ENCODE peak calls at places on chromosomes 7 and 10, in six cellular contexts. One of them, this sample, is unnamed.

GRCh38 chr10:18615618-18616017 is 35.8 kb downstream of the NSUN6 start:
- DNase-seq in H9: no peak
- DNase-seq in H1: no peak
- DNase-seq in neuronal stem cell: no peak
- DNase-seq in IMR-90: no peak
- DNase-seq in mesenchymal stem cell: no peak
- DNase-seq in this sample: no peak

GRCh38 chr10:65341323-65341922 is 1584.4 kb upstream of the LRRTM3 start:
- DNase-seq in neuronal stem cell: no peak
- DNase-seq in H9: no peak
- DNase-seq in IMR-90: no peak
- DNase-seq in H1: no peak
- DNase-seq in mesenchymal stem cell: peak; percentile 42
- DNase-seq in this sample: no peak

GRCh38 chr7:49580000-49580399 is 193.4 kb upstream of the VWC2 start:
- DNase-seq in neuronal stem cell: no peak
- DNase-seq in mesenchymal stem cell: no peak
- DNase-seq in IMR-90: no peak
- DNase-seq in H1: peak; percentile 29
- DNase-seq in H9: peak; percentile 77
- DNase-seq in this sample: peak; percentile 45

GRCh38 chr10:30704016-30704600 is 74.6 kb upstream of the LYZL2 start:
- DNase-seq in mesenchymal stem cell: no peak
- DNase-seq in H1: no peak
- DNase-seq in neuronal stem cell: no peak
- DNase-seq in H9: no peak
- DNase-seq in IMR-90: no peak
- DNase-seq in this sample: no peak

GRCh38 chr7:30049173-30049572 is 21.0 kb downstream of the PLEKHA8 start:
- DNase-seq in neuronal stem cell: no peak
- DNase-seq in H1: no peak
- DNase-seq in mesenchymal stem cell: no peak
- DNase-seq in IMR-90: no peak
- DNase-seq in H9: no peak
- DNase-seq in this sample: no peak

GRCh38 chr7:85186521-85187241 is at the start of gene SEMA3D:
- DNase-seq in H9: peak; percentile 89
- DNase-seq in neuronal stem cell: peak; percentile 84
- DNase-seq in mesenchymal stem cell: peak; percentile 83
- DNase-seq in IMR-90: peak; percentile 82
- DNase-seq in H1: peak; percentile 63
- DNase-seq in this sample: peak; percentile 89

GRCh38 chr7:123275036-123275753 is 75.4 kb upstream of the SLC13A1 start:
- DNase-seq in neuronal stem cell: no peak
- DNase-seq in IMR-90: no peak
- DNase-seq in H1: no peak
- DNase-seq in mesenchymal stem cell: peak; percentile 64
- DNase-seq in H9: no peak
- DNase-seq in this sample: no peak

GRCh38 chr10:131818510-131819234 is 82.1 kb upstream of the PPP2R2D start:
- DNase-seq in mesenchymal stem cell: no peak
- DNase-seq in IMR-90: no peak
- DNase-seq in neuronal stem cell: no peak
- DNase-seq in H1: no peak
- DNase-seq in H9: no peak
- DNase-seq in this sample: no peak

GRCh38 chr10:80498833-80499671 is 38.6 kb upstream of the SH2D4B start:
- DNase-seq in H9: peak; percentile 51
- DNase-seq in neuronal stem cell: no peak
- DNase-seq in IMR-90: peak; percentile 97
- DNase-seq in mesenchymal stem cell: peak; percentile 98
- DNase-seq in H1: no peak
- DNase-seq in this sample: peak; percentile 92

GRCh38 chr10:50469778-50470193 is 154.0 kb downstream of the SGMS1 start:
- DNase-seq in mesenchymal stem cell: no peak
- DNase-seq in neuronal stem cell: no peak
- DNase-seq in IMR-90: no peak
- DNase-seq in H9: no peak
- DNase-seq in H1: no peak
- DNase-seq in this sample: no peak

GRCh38 chr10:80205478-80206276 is at the start of gene ANXA11:
- DNase-seq in H9: peak; percentile 87
- DNase-seq in H1: peak; percentile 62
- DNase-seq in neuronal stem cell: peak; percentile 69
- DNase-seq in mesenchymal stem cell: peak; percentile 72
- DNase-seq in IMR-90: peak; percentile 54
- DNase-seq in this sample: peak; percentile 92

GRCh38 chr7:23445326-23445725 is 25.0 kb downstream of the IGF2BP3 start:
- DNase-seq in H9: no peak
- DNase-seq in neuronal stem cell: no peak
- DNase-seq in IMR-90: peak; percentile 45
- DNase-seq in H1: no peak
- DNase-seq in mesenchymal stem cell: peak; percentile 38
- DNase-seq in this sample: no peak

GRCh38 chr10:17781856-17782255 is 27.3 kb upstream of the MRC1 start:
- DNase-seq in IMR-90: no peak
- DNase-seq in H1: peak; percentile 7
- DNase-seq in neuronal stem cell: no peak
- DNase-seq in mesenchymal stem cell: no peak
- DNase-seq in H9: peak; percentile 46
- DNase-seq in this sample: peak; percentile 53

GRCh38 chr7:112202819-112203218 is 3.4 kb downstream of the DOCK4 start:
- DNase-seq in neuronal stem cell: no peak
- DNase-seq in H9: no peak
- DNase-seq in mesenchymal stem cell: peak; percentile 27
- DNase-seq in H1: no peak
- DNase-seq in IMR-90: no peak
- DNase-seq in this sample: no peak

GRCh38 chr7:91240546-91240945 is 23.7 kb upstream of the FZD1 start:
- DNase-seq in neuronal stem cell: no peak
- DNase-seq in IMR-90: peak; percentile 51
- DNase-seq in H9: no peak
- DNase-seq in H1: no peak
- DNase-seq in mesenchymal stem cell: peak; percentile 63
- DNase-seq in this sample: no peak

GRCh38 chr10:119653209-119653608 is 2.0 kb downstream of the BAG3 start:
- DNase-seq in H1: no peak
- DNase-seq in mesenchymal stem cell: no peak
- DNase-seq in H9: no peak
- DNase-seq in IMR-90: peak; percentile 30
- DNase-seq in neuronal stem cell: no peak
- DNase-seq in this sample: no peak

GRCh38 chr7:54817125-54817524 is 58.1 kb upstream of the SEC61G start:
- DNase-seq in mesenchymal stem cell: no peak
- DNase-seq in IMR-90: no peak
- DNase-seq in H1: no peak
- DNase-seq in H9: no peak
- DNase-seq in neuronal stem cell: no peak
- DNase-seq in this sample: peak; percentile 78
- H2BK15ac ChIP-seq in mesenchymal stem cell: no peak overlapping the region
- H2BK15ac ChIP-seq in IMR-90: no peak overlapping the region
- H2BK15ac ChIP-seq in H1: no peak overlapping the region
- H2BK15ac ChIP-seq in H9: no peak overlapping the region
- H2BK15ac ChIP-seq in neuronal stem cell: no peak overlapping the region
- H2BK15ac ChIP-seq in this sample: no peak overlapping the region

DNA sequence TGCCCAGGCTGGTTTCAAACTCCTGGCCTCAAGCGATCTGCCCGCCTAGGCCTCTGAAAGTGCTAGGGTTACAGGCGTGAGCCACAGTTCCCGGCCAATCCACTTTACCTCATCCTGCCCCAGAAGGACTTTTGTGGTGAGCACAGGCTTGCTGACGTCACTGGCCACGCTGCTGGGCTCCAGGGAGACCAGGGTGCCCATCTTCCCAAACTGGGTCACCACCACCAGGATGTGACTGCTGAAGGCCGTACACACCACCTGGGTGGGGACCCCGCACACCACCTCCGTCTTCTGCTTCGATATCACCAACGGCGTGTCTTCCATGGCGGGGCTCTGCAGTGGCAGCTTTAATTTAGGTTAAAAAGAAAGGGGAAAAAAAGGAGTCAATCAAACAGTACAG is 816 bp downstream of the PSMG3 start:
- DNase-seq in H9: no peak
- DNase-seq in IMR-90: peak; percentile 41
- DNase-seq in neuronal stem cell: no peak
- DNase-seq in H1: no peak
- DNase-seq in mesenchymal stem cell: peak; percentile 57
- DNase-seq in this sample: no peak
- H3K23ac ChIP-seq in H9: no peak overlapping the region
- H3K23ac ChIP-seq in IMR-90: peak overlapping the region; percentile 13
- H3K23ac ChIP-seq in neuronal stem cell: no peak overlapping the region
- H3K23ac ChIP-seq in H1: no peak overlapping the region
- H3K23ac ChIP-seq in mesenchymal stem cell: no peak overlapping the region
- H3K23ac ChIP-seq in this sample: no peak overlapping the region

GRCh38 chr7:11593322-11593721 is 238.7 kb downstream of the THSD7A start:
- DNase-seq in mesenchymal stem cell: no peak
- DNase-seq in IMR-90: no peak
- DNase-seq in neuronal stem cell: no peak
- DNase-seq in H1: no peak
- DNase-seq in H9: no peak
- DNase-seq in this sample: no peak
- H2BK15ac ChIP-seq in mesenchymal stem cell: peak overlapping the region; percentile 48
- H2BK15ac ChIP-seq in IMR-90: no peak overlapping the region
- H2BK15ac ChIP-seq in neuronal stem cell: no peak overlapping the region
- H2BK15ac ChIP-seq in H1: no peak overlapping the region
- H2BK15ac ChIP-seq in H9: no peak overlapping the region
- H2BK15ac ChIP-seq in this sample: no peak overlapping the region

GRCh38 chr7:143417734-143418378 is 9.2 kb upstream of the EPHA1 start:
- DNase-seq in H9: no peak
- DNase-seq in mesenchymal stem cell: no peak
- DNase-seq in neuronal stem cell: no peak
- DNase-seq in IMR-90: peak; percentile 26
- DNase-seq in H1: no peak
- DNase-seq in this sample: no peak
- H3K23ac ChIP-seq in H9: no peak overlapping the region
- H3K23ac ChIP-seq in mesenchymal stem cell: no peak overlapping the region
- H3K23ac ChIP-seq in neuronal stem cell: no peak overlapping the region
- H3K23ac ChIP-seq in IMR-90: peak overlapping the region; percentile 65
- H3K23ac ChIP-seq in H1: no peak overlapping the region
- H3K23ac ChIP-seq in this sample: no peak overlapping the region

DNA sequence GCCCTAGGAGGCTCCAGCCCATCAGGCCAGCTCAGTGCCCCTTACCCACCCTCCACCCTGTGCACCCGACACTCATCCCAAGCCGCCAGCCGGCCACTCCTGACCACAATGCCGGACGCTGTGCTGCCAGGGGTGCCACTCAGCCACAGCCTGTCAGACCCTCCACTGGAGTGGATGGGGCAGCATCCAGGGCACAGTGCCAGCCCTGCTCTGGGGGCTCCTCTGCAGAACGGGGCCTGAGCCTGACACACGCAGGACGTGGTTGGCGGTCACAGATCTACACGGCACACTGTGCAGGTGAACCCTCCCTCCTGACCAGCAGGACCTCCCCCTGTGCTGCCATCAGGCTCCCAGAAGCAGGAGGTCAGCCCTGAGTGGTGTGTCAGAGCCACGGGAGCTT is 114.7 kb downstream of the MAD1L1 start:
- DNase-seq in IMR-90: no peak
- DNase-seq in neuronal stem cell: no peak
- DNase-seq in H9: no peak
- DNase-seq in H1: no peak
- DNase-seq in mesenchymal stem cell: no peak
- DNase-seq in this sample: no peak
- H2BK15ac ChIP-seq in IMR-90: no peak overlapping the region
- H2BK15ac ChIP-seq in neuronal stem cell: no peak overlapping the region
- H2BK15ac ChIP-seq in H9: no peak overlapping the region
- H2BK15ac ChIP-seq in H1: no peak overlapping the region
- H2BK15ac ChIP-seq in mesenchymal stem cell: no peak overlapping the region
- H2BK15ac ChIP-seq in this sample: no peak overlapping the region

DNA sequence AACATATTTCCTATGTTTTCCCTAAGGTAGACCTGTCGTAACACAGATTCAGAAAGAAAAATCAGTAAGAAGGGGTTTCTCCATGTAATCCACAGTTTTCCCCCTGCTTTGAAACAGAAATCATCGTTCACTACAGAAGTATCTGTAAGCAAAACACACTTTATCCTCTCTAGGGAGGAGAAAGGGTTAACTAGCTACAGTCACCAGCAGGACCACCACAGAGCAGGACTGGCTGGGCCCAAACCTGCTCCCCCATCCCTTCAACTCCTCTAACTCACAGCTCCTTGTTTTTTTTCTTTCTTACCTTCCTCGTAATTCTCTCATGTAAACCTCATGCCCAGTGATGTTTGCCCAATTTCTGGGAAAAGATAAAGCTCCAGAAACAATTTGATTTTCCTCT is 167.7 kb downstream of the RAPGEF5 start:
- DNase-seq in IMR-90: no peak
- DNase-seq in neuronal stem cell: no peak
- DNase-seq in mesenchymal stem cell: no peak
- DNase-seq in H1: no peak
- DNase-seq in H9: no peak
- DNase-seq in this sample: peak; percentile 38
- H3K23ac ChIP-seq in IMR-90: no peak overlapping the region
- H3K23ac ChIP-seq in neuronal stem cell: no peak overlapping the region
- H3K23ac ChIP-seq in mesenchymal stem cell: no peak overlapping the region
- H3K23ac ChIP-seq in H1: no peak overlapping the region
- H3K23ac ChIP-seq in H9: no peak overlapping the region
- H3K23ac ChIP-seq in this sample: no peak overlapping the region

GRCh38 chr10:42974693-42975002 is 102.2 kb upstream of the RET start:
- DNase-seq in H9: no peak
- DNase-seq in IMR-90: no peak
- DNase-seq in H1: no peak
- DNase-seq in neuronal stem cell: no peak
- DNase-seq in mesenchymal stem cell: no peak
- DNase-seq in this sample: no peak
- H2BK15ac ChIP-seq in H9: no peak overlapping the region
- H2BK15ac ChIP-seq in IMR-90: no peak overlapping the region
- H2BK15ac ChIP-seq in H1: no peak overlapping the region
- H2BK15ac ChIP-seq in neuronal stem cell: peak overlapping the region; percentile 65
- H2BK15ac ChIP-seq in mesenchymal stem cell: no peak overlapping the region
- H2BK15ac ChIP-seq in this sample: no peak overlapping the region

GRCh38 chr7:101896312-101896711 is 78.9 kb downstream of the CUX1 start:
- DNase-seq in IMR-90: no peak
- DNase-seq in H9: no peak
- DNase-seq in H1: no peak
- DNase-seq in neuronal stem cell: no peak
- DNase-seq in mesenchymal stem cell: no peak
- DNase-seq in this sample: no peak
- H3K23ac ChIP-seq in IMR-90: no peak overlapping the region
- H3K23ac ChIP-seq in H9: no peak overlapping the region
- H3K23ac ChIP-seq in H1: no peak overlapping the region
- H3K23ac ChIP-seq in neuronal stem cell: no peak overlapping the region
- H3K23ac ChIP-seq in mesenchymal stem cell: peak overlapping the region; percentile 9
- H3K23ac ChIP-seq in this sample: no peak overlapping the region

DNA sequence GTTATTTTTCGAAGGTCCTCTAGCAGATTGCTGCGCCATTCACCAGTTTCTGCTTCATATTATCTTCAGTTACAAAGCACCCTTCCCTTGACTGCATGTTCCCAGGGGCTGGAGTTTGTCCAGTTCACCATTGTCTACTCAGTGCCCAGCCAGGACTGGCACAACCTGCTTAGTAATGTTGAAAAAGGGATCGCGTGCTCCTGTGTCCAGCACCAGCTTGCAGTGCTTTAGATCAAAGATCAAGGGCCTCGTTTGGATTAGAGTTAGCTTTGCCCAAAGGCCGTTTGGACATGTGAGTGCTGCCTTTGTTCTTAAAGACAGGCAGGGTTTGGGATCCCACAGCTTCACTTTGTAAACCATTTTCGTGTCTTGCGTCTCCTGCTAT is 867 bp downstream of the ATP6V0E2 start:
- DNase-seq in mesenchymal stem cell: no peak
- DNase-seq in H9: peak; percentile 16
- DNase-seq in H1: no peak
- DNase-seq in neuronal stem cell: no peak
- DNase-seq in IMR-90: no peak
- DNase-seq in this sample: no peak
- H2BK15ac ChIP-seq in mesenchymal stem cell: no peak overlapping the region
- H2BK15ac ChIP-seq in H9: no peak overlapping the region
- H2BK15ac ChIP-seq in H1: no peak overlapping the region
- H2BK15ac ChIP-seq in neuronal stem cell: no peak overlapping the region
- H2BK15ac ChIP-seq in IMR-90: no peak overlapping the region
- H2BK15ac ChIP-seq in this sample: no peak overlapping the region